ENCODE peak calls at places on chromosomes 6 and 20, in six cellular contexts. V is IMR-90, G is H9, C is trophoblast cell, Y is H1, N is mesenchymal stem cell. S is an unnamed sample.

GRCh38 chr6:127749095-127749494 is 151.8 kb downstream of the THEMIS start:
- DNase-seq in V (peak; percentile 63), G (no peak), C (no peak), Y (no peak), N (no peak), S (no peak)

GRCh38 chr20:59182401-59183044 is 18.9 kb downstream of the ZNF831 start:
- DNase-seq in V (no peak), G (no peak), C (no peak), Y (no peak), N (no peak), S (no peak)

GRCh38 chr6:108732101-108732870 is 115.9 kb upstream of the ARMC2 start:
- DNase-seq in V (peak; percentile 46), G (peak; percentile 43), C (peak; percentile 97), Y (no peak), N (no peak), S (no peak)

GRCh38 chr6:27161946-27162603 is 85.4 kb upstream of the PRSS16 start:
- DNase-seq in V (peak; percentile 81), G (no peak), C (peak; percentile 88), Y (no peak), N (peak; percentile 58), S (no peak)

GRCh38 chr20:38805502-38805957 is at the start of gene PPP1R16B:
- DNase-seq in V (no peak), G (peak; percentile 83), C (peak; percentile 9), Y (no peak), N (peak; percentile 19), S (peak; percentile 66)

GRCh38 chr6:16965679-16966078 is 136.2 kb upstream of the STMND1 start:
- DNase-seq in V (no peak), G (no peak), C (peak; percentile 29), Y (no peak), N (no peak), S (no peak)

GRCh38 chr6:69601132-69601531 is 195.7 kb downstream of the LMBRD1 start:
- DNase-seq in V (no peak), G (no peak), C (no peak), Y (no peak), N (no peak), S (no peak)

GRCh38 chr6:44177691-44178423 is 19.2 kb downstream of the CAPN11 start:
- DNase-seq in V (peak; percentile 56), G (no peak), C (peak; percentile 99), Y (no peak), N (peak; percentile 37), S (no peak)

GRCh38 chr6:108118791-108119211 is 44.3 kb upstream of the OSTM1 start:
- DNase-seq in V (no peak), G (peak; percentile 30), C (no peak), Y (no peak), N (peak; percentile 45), S (peak; percentile 41)

GRCh38 chr6:56459030-56459805 is 183.5 kb downstream of the DST start:
- DNase-seq in V (no peak), G (no peak), C (peak; percentile 93), Y (no peak), N (no peak), S (no peak)

GRCh38 chr6:160991411-160992322 is at the start of gene MAP3K4:
- DNase-seq in V (peak; percentile 75), G (peak; percentile 76), C (peak; percentile 90), Y (no peak), N (peak; percentile 85), S (peak; percentile 86)

GRCh38 chr6:136501514-136501913 is 48.7 kb downstream of the MAP7 start:
- DNase-seq in V (no peak), G (no peak), C (no peak), Y (no peak), N (peak; percentile 46), S (no peak)

DNA sequence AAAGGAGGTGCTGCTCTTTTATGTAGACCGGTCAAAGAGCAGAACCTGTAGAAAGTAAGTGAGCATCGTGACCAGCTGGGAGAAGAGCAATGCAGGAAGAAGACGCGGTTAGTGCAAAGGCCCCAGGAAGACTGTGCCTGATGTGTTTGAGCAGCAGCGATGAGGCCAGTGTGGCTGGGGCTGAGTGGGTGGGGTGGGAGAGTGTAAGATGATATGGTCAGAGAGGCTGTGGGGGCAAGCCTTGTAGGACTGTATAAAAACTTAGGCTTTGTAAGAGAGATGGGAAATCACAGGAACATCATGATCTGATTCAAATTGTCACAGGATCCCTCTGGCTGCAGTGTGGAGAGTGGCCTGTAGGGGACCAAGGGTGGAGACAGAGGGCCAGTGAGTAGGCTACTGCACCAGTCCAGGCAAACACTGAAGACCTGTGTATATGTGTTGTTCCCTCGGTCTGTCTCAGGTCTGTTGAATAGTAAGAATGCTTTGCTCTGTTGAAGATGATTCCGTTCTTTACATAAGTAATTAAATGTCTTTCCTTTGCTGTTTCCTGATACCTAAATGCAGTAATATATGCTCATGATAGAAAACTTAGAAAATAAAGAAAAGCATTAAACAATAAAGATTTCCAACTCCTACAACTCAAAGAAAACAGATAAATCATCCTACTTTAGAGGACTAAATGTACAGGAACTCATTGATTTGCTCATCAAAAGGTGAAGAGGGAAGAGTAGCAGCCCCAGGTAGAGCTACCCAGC is 23.6 kb upstream of the WFDC2 start:
- DNase-seq in V (no peak), G (peak; percentile 65), C (peak; percentile 73), Y (no peak), N (peak; percentile 37), S (no peak)
- H2AK5ac ChIP-seq in V (no peak overlapping the region), G (no peak overlapping the region), C (peak overlapping the region; percentile 91), Y (no peak overlapping the region), N (no peak overlapping the region), S (no peak overlapping the region)

DNA sequence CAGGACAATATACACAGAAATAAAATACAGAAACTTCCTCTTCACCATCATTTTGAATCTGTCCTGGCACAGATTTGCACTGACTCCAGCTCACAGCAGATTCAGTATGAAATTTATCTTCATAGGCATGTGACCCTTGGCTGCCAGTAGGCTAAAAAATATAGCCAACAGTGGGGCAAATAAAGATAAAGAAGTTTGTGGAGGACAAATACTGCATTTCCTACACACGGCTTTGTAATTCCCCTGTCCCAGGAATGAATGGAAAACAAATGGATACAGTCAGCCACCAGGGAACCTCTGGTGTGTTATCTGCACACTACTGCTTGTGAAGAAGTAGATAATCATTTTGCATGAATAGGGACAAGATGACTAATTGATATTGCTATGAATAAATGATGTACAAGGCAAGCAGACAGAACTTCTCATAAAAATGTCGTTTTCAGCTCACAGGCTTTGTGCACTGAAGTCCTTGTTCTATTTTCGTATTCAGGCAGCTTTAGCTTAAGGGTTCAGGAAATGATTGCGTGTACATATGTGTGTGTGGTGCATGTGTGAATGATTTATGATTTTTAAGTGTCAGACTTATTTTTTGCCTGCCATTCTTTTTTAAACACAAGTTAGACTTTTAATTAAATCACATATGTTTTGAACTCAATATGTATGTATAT is 543.7 kb upstream of the JAG1 start:
- DNase-seq in V (peak; percentile 42), G (no peak), C (no peak), Y (no peak), N (peak; percentile 65), S (no peak)
- H2AFZ ChIP-seq in V (no peak overlapping the region), G (no peak overlapping the region), C (no peak overlapping the region), Y (no peak overlapping the region), N (no peak overlapping the region), S (peak overlapping the region; percentile 25)

GRCh38 chr6:131258816-131259476 is 123.7 kb downstream of the AKAP7 start:
- DNase-seq in V (peak; percentile 53), G (no peak), C (no peak), Y (no peak), N (peak; percentile 25), S (no peak)
- H2AK5ac ChIP-seq in V (no peak overlapping the region), G (no peak overlapping the region), C (no peak overlapping the region), Y (no peak overlapping the region), N (no peak overlapping the region), S (no peak overlapping the region)

DNA sequence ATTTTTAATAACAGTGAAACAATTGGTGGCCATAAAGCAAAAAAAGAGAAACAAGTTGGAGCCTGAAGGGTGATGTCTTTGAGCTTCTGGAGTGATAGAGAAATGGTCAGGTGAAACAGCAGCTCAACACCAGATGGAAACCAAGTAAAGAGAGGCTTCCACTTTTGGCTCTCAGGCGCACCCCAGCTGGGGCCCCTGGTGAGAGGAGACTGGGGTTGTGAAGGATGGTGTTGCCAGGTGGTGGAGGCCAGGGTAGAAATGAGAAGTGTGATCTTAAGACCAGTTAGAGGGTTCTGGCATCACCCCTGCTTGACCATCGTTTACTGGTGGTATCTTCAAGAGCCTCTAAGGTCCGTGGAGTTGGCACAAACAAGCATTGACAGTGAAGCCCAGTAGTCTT is 126.0 kb upstream of the AKIRIN2 start:
- DNase-seq in V (no peak), G (no peak), C (no peak), Y (no peak), N (no peak), S (no peak)
- H2AFZ ChIP-seq in V (no peak overlapping the region), G (no peak overlapping the region), C (no peak overlapping the region), Y (no peak overlapping the region), N (no peak overlapping the region), S (no peak overlapping the region)

DNA sequence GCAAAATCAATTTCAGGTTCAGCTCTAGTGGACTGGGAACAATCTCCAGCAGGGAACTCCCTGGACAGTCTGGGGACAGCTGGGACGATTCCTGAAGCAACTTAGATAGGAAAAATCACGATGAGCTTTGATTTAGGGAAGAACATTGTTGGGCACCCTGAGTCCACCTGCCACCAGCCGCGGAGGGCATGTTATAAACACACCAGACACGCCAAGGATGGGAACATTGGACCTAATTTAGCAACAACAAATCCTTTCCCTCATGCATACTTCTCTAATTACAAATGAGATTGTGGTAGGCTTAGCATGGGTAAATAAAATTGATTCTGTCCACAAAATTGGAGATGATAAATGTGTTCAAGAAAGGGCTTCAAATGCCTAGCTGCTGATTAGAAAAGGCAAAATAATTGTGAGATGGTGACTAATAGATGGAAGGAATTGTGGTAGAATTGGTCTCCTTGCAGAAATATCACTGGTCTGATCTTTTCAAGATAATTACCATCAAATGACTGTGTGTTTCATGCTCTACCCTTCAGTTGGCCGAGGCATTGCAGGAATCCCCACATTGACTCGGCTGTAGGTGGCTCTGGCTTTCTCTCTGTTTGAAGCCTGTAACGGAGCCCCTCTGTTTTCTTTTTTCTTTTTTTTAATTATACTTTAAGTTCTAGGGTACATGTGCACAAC is 6.1 kb upstream of the NANP start:
- DNase-seq in V (no peak), G (no peak), C (no peak), Y (no peak), N (no peak), S (no peak)
- H2AK5ac ChIP-seq in V (no peak overlapping the region), G (no peak overlapping the region), C (no peak overlapping the region), Y (no peak overlapping the region), N (no peak overlapping the region), S (no peak overlapping the region)

GRCh38 chr6:41071923-41072835 is at the start of gene OARD1:
- DNase-seq in V (no peak), G (peak; percentile 98), C (peak; percentile 100), Y (peak; percentile 98), N (peak; percentile 100), S (peak; percentile 100)

GRCh38 chr6:41072836-41073202 is at the start of gene NFYA:
- DNase-seq in V (peak; percentile 99), G (peak; percentile 99), C (no peak), Y (no peak), N (peak; percentile 99), S (no peak)

GRCh38 chr6:41073203-41073967 is 611 bp downstream of the NFYA start:
- DNase-seq in V (peak; percentile 69), G (peak; percentile 87), C (peak; percentile 89), Y (peak; percentile 41), N (peak; percentile 89), S (peak; percentile 80)

GRCh38 chr6:41073968-41074691 is 1.4 kb downstream of the NFYA start:
- DNase-seq in V (peak; percentile 41), G (no peak), C (peak; percentile 11), Y (no peak), N (peak; percentile 58), S (no peak)

GRCh38 chr6:41071501-41071922 is 644 bp downstream of the OARD1 start:
- DNase-seq in V (peak; percentile 76), G (no peak), C (no peak), Y (peak; percentile 34), N (no peak), S (no peak)
- H2AFZ ChIP-seq in V (peak overlapping the region; percentile 94), G (no peak overlapping the region), C (no peak overlapping the region), Y (peak overlapping the region; percentile 65), N (no peak overlapping the region), S (peak overlapping the region; percentile 89)